ENCODE peak calls at places on chromosomes 12 and 14, in four cellular contexts. One of them, this sample, is unnamed.

GRCh38 chr14:69043007-69043444 is 63.9 kb upstream of the ACTN1 start:
- DNase-seq in K562: no peak
- DNase-seq in HepG2: no peak
- DNase-seq in HCT116: no peak
- DNase-seq in this sample: no peak

GRCh38 chr12:68154768-68155167 is 4.8 kb downstream of the IFNG start:
- DNase-seq in HCT116: no peak
- DNase-seq in HepG2: no peak
- DNase-seq in K562: no peak
- DNase-seq in this sample: no peak

GRCh38 chr14:96461950-96462798 is 40.0 kb upstream of the PAPOLA start:
- DNase-seq in HCT116: no peak
- DNase-seq in HepG2: peak
- DNase-seq in K562: no peak
- DNase-seq in this sample: no peak

GRCh38 chr12:2779281-2779680 is 15.5 kb upstream of the FKBP4 start:
- DNase-seq in HepG2: no peak
- DNase-seq in HCT116: no peak
- DNase-seq in K562: no peak
- DNase-seq in this sample: no peak

GRCh38 chr14:72503271-72503670 is 390.6 kb downstream of the DPF3 start:
- DNase-seq in HCT116: no peak
- DNase-seq in HepG2: no peak
- DNase-seq in K562: no peak
- DNase-seq in this sample: no peak

GRCh38 chr12:92363295-92364146 is 217.9 kb upstream of the BTG1 start:
- DNase-seq in HepG2: no peak
- DNase-seq in K562: peak
- DNase-seq in HCT116: no peak
- DNase-seq in this sample: no peak

GRCh38 chr12:3123729-3124128 is 46.5 kb downstream of the TSPAN9 start:
- DNase-seq in K562: no peak
- DNase-seq in HCT116: no peak
- DNase-seq in HepG2: no peak
- DNase-seq in this sample: no peak

GRCh38 chr12:49293056-49293956 is 1.6 kb upstream of the PRPH start:
- DNase-seq in HepG2: no peak
- DNase-seq in K562: no peak
- DNase-seq in HCT116: no peak
- DNase-seq in this sample: no peak

GRCh38 chr14:102902523-102903247 is 19.8 kb upstream of the AMN start:
- DNase-seq in HepG2: no peak
- DNase-seq in HCT116: no peak
- DNase-seq in K562: no peak
- DNase-seq in this sample: no peak

GRCh38 chr12:120599672-120600537 is 18.7 kb upstream of the POP5 start:
- DNase-seq in HepG2: no peak
- DNase-seq in HCT116: no peak
- DNase-seq in K562: no peak
- DNase-seq in this sample: no peak

GRCh38 chr14:96204151-96205058 is at the start of gene BDKRB2:
- DNase-seq in HCT116: peak
- DNase-seq in HepG2: peak
- DNase-seq in K562: no peak
- DNase-seq in this sample: peak

GRCh38 chr14:32584079-32584478 is 255.0 kb downstream of the AKAP6 start:
- DNase-seq in HCT116: no peak
- DNase-seq in HepG2: no peak
- DNase-seq in K562: no peak
- DNase-seq in this sample: no peak

GRCh38 chr12:43336962-43337555 is 214.9 kb downstream of the ADAMTS20 start:
- DNase-seq in K562: peak
- DNase-seq in HCT116: peak
- DNase-seq in HepG2: no peak
- DNase-seq in this sample: peak

GRCh38 chr14:93643676-93644075 is 144.6 kb downstream of the PRIMA1 start:
- DNase-seq in K562: no peak
- DNase-seq in HepG2: no peak
- DNase-seq in HCT116: no peak
- DNase-seq in this sample: no peak

DNA sequence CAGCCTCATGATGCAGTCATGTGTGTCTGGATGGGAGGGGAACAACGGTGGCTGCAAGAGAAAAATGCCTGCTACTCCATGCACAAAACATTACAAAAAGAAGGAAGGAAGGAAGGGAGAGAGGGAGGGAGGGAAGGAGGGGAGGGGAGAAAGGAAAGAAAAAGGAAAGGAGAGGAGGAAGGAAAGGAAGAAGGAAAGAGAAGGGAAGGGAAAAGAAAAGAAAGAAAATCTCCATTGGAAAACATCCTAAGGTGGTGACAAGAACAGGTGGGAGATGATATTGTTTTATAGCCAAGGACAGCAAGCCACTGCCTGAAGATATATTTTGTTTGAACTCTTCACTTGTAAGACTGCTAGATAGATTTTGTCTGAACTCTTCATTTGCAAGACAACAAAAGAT is 171.8 kb upstream of the EGLN3 start:
- DNase-seq in HCT116: no peak
- DNase-seq in HepG2: no peak
- DNase-seq in K562: no peak
- DNase-seq in this sample: no peak
- TF ChIP-seq ZNF274 in HCT116: no peak
- TF ChIP-seq ZNF274 in HepG2: no peak
- TF ChIP-seq ZNF274 in K562: no peak
- TF ChIP-seq ZNF274 in this sample: no peak

DNA sequence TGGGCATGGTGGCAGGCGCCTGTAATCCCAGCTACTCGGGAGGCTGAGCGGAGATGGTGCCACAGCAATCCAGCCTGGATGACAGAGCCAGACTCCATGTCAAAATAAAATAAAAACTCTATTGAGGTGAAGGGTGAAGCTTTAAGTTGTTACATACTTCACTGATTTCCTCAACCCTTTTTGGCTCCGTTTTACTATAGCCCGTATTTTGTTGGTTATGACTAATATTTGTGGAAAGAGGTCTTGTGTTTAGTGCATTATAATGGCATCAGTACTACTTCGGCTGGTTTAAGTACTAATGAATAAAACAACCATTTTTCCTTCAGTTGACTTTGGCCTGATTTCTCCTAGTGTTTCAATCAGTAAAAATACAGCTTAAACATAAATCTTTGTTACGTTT is 27.0 kb upstream of the SLC2A14 start:
- DNase-seq in HCT116: no peak
- DNase-seq in K562: no peak
- DNase-seq in HepG2: no peak
- DNase-seq in this sample: no peak
- H3K9ac ChIP-seq in HCT116: no peak
- H3K9ac ChIP-seq in K562: no peak
- H3K9ac ChIP-seq in HepG2: no peak
- H3K9ac ChIP-seq in this sample: no peak

DNA sequence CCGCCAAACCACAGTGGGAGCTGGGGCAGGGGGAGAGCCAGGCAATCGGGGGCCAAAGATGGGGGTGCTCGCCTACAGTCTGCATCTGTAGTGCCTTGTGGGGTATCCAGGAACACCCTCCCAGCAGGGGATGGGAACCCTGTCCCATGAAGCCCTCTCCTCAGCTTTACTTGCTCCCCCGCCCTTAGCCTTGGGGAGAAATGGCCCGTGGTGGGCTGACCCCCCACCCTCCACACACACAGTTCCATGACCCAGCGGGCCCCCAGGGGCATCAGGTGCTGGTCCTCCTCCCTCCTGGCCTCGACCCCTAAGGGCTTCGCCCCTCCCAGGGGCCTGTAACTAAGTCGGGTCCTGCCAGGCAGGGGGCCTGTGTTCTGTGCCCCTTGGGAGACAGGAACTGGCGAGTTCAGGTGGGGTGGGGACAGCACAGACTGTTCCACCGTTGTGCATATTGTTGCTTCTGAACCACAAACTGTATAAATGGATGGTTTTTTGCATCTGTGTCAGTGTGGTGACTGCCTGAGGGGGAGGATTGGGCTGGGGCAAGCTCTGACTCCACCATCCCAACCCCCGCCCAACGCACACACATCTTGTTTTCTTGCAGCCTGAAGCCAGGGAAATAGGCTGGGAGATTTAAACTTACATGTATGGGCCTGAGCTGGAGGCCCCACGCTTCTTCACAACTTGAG is 8.8 kb downstream of the TAMALIN start:
- DNase-seq in HCT116: no peak
- DNase-seq in K562: no peak
- DNase-seq in HepG2: no peak
- DNase-seq in this sample: no peak
- TF ChIP-seq ZNF274 in HCT116: no peak
- TF ChIP-seq ZNF274 in K562: no peak
- TF ChIP-seq ZNF274 in HepG2: no peak
- TF ChIP-seq ZNF274 in this sample: no peak

GRCh38 chr12:65620026-65620425 is 204.3 kb upstream of the HMGA2 start:
- DNase-seq in HepG2: no peak
- DNase-seq in K562: no peak
- DNase-seq in HCT116: no peak
- DNase-seq in this sample: no peak
- H3K9ac ChIP-seq in HepG2: no peak
- H3K9ac ChIP-seq in K562: no peak
- H3K9ac ChIP-seq in HCT116: no peak
- H3K9ac ChIP-seq in this sample: no peak

GRCh38 chr14:29274890-29275651 is 508.5 kb downstream of the FOXG1 start:
- DNase-seq in K562: no peak
- DNase-seq in HCT116: no peak
- DNase-seq in HepG2: no peak
- DNase-seq in this sample: no peak

GRCh38 chr14:29265852-29266251 is 499.3 kb downstream of the FOXG1 start:
- DNase-seq in K562: no peak
- DNase-seq in HepG2: no peak
- DNase-seq in HCT116: no peak
- DNase-seq in this sample: no peak

GRCh38 chr14:29273513-29273912 is 506.9 kb downstream of the FOXG1 start:
- DNase-seq in HCT116: no peak
- DNase-seq in K562: no peak
- DNase-seq in HepG2: no peak
- DNase-seq in this sample: no peak

GRCh38 chr14:29271669-29272068 is 505.1 kb downstream of the FOXG1 start:
- DNase-seq in HepG2: no peak
- DNase-seq in K562: no peak
- DNase-seq in HCT116: no peak
- DNase-seq in this sample: no peak
- TF ChIP-seq ZNF274 in HepG2: no peak
- TF ChIP-seq ZNF274 in K562: no peak
- TF ChIP-seq ZNF274 in HCT116: no peak
- TF ChIP-seq ZNF274 in this sample: no peak

DNA sequence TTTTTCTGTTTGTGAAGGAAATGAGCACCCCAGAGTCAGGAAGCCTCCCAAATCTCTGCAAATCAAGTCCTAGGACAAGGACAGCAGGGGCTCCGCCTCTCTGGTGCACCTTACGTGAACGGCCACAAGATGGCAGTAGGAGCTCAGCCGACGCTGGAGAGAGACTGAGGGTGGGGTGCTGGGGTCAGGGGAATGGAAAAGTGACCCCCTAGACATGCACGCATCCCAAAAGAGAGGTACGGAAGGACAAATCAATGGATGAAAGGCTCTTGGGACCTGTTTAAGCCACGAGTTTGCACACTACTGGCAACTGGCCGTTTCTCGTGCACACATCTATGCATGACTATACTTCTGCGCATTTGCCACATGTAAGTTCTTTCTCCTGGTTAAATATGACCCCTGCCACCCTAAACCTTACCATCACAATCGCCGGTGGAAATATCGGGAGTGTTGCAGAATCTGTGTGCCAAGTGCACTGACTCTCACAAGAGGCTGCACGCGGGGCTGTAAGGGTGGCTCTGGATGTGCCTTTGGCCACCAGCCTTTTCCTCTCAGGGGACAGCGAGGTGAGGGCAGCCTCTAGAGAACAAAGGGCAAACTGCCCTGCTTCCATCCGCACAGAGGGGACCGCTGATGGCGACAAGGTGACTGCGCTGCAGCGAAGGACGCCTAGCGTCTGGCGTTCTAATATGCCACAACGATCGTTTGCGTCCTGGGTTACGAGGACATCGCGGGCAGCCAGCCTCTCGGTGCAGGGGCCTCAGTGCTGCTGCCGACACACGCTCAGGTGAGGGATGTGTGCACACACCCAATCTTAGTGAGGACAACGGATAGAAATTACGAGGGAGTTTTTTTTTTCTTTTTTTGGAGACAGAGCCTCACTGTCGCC is 232.0 kb downstream of the PCNX1 start:
- DNase-seq in HepG2: peak
- DNase-seq in HCT116: peak
- DNase-seq in K562: peak
- DNase-seq in this sample: peak
- H3K9ac ChIP-seq in HepG2: no peak
- H3K9ac ChIP-seq in HCT116: no peak
- H3K9ac ChIP-seq in K562: no peak
- H3K9ac ChIP-seq in this sample: peak